ENCODE peak calls at places on chromosome 18, in seven cellular contexts. A, H, M, L, V, S and Q are unnamed samples.

GRCh38 chr18:64678048-64678447 is 529.2 kb upstream of the LINC00305 start:
- DNase-seq in H (no peak), V (no peak), S (no peak), L (no peak), M (no peak), A (no peak), Q (no peak)

GRCh38 chr18:71942433-71942832 is 601.7 kb downstream of the CBLN2 start:
- DNase-seq in L (no peak), H (no peak), A (peak; percentile 11), S (no peak), V (no peak), M (no peak), Q (no peak)

GRCh38 chr18:60466671-60467070 is 94.1 kb upstream of the MC4R start:
- DNase-seq in M (no peak), A (no peak), L (peak; percentile 73), H (no peak), S (peak; percentile 61), V (no peak), Q (no peak)

GRCh38 chr18:64202229-64202835 is 53.4 kb upstream of the LINC00305 start:
- DNase-seq in V (no peak), A (no peak), H (no peak), L (peak; percentile 2), M (no peak), S (no peak), Q (no peak)

GRCh38 chr18:70004698-70005097 is 57.0 kb upstream of the CD226 start:
- DNase-seq in S (no peak), H (no peak), L (no peak), V (no peak), M (no peak), A (no peak), Q (no peak)

GRCh38 chr18:22346968-22347611 is 70.6 kb downstream of the CTAGE1 start:
- DNase-seq in H (no peak), A (no peak), S (peak; percentile 53), L (peak; percentile 32), M (peak; percentile 63), V (no peak), Q (no peak)

GRCh38 chr18:51041677-51042076 is 11.7 kb downstream of the SMAD4 start:
- DNase-seq in M (no peak), L (no peak), A (no peak), S (no peak), H (no peak), V (no peak), Q (no peak)

GRCh38 chr18:35076556-35076955 is 35.3 kb downstream of the MAPRE2 start:
- DNase-seq in V (no peak), A (peak; percentile 37), M (no peak), H (no peak), L (peak; percentile 69), S (peak; percentile 89), Q (no peak)

GRCh38 chr18:24627644-24628315 is 167.3 kb downstream of the HRH4 start:
- DNase-seq in L (no peak), S (no peak), H (no peak), V (no peak), A (peak; percentile 5), M (no peak), Q (no peak)

GRCh38 chr18:23137093-23137640 is 1.9 kb downstream of the CABLES1 start:
- DNase-seq in S (peak; percentile 27), V (no peak), L (no peak), A (no peak), M (no peak), H (no peak), Q (no peak)

GRCh38 chr18:21593540-21594257 is 6.8 kb downstream of the ESCO1 start:
- DNase-seq in L (no peak), M (no peak), S (no peak), H (no peak), A (no peak), V (no peak), Q (no peak)

GRCh38 chr18:50859793-50860192 is 19.1 kb upstream of the ME2 start:
- DNase-seq in M (no peak), S (no peak), H (no peak), A (no peak), L (no peak), V (no peak), Q (no peak)

GRCh38 chr18:38709122-38709521 is 1143.5 kb upstream of the CELF4 start:
- DNase-seq in A (peak; percentile 74), S (no peak), H (no peak), V (no peak), L (no peak), M (no peak), Q (no peak)

GRCh38 chr18:38551881-38552280 is 986.3 kb upstream of the CELF4 start:
- DNase-seq in A (peak; percentile 85), S (no peak), M (no peak), H (no peak), V (no peak), L (no peak), Q (no peak)

GRCh38 chr18:78736015-78736690 is 243.5 kb upstream of the SALL3 start:
- DNase-seq in V (no peak), A (no peak), L (no peak), H (no peak), M (no peak), S (no peak), Q (no peak)

GRCh38 chr18:35581555-35582309 is at the start of gene GALNT1:
- DNase-seq in S (peak; percentile 20), H (no peak), V (peak; percentile 26), L (peak; percentile 42), A (peak; percentile 23), M (peak; percentile 39), Q (peak; percentile 41)

GRCh38 chr18:3211236-3211992 is 8.4 kb downstream of the MYOM1 start:
- DNase-seq in S (peak; percentile 65), L (peak; percentile 90), H (no peak), V (no peak), A (no peak), M (no peak), Q (no peak)

GRCh38 chr18:11251229-11251890 is 102.0 kb upstream of the PIEZO2 start:
- DNase-seq in M (peak; percentile 64), V (no peak), H (no peak), A (no peak), L (peak; percentile 60), S (peak; percentile 54), Q (no peak)

GRCh38 chr18:47215554-47216138 is 35.8 kb downstream of the SKOR2 start:
- DNase-seq in L (peak; percentile 62), H (no peak), M (no peak), A (peak; percentile 71), V (peak; percentile 27), S (peak; percentile 78), Q (no peak)
- TF ChIP-seq CTCF in L (peak; percentile 54), H (no peak), M (peak; percentile 31), A (peak; percentile 76), V (peak; percentile 72), S (peak; percentile 53), Q (no peak)

GRCh38 chr18:26818461-26818860 is 47.0 kb downstream of the AQP4 start:
- DNase-seq in S (no peak), H (no peak), L (no peak), V (no peak), M (no peak), A (no peak), Q (no peak)

GRCh38 chr18:26812462-26812861 is 53.0 kb downstream of the AQP4 start:
- DNase-seq in S (no peak), L (no peak), H (no peak), A (no peak), V (no peak), M (no peak), Q (no peak)

DNA sequence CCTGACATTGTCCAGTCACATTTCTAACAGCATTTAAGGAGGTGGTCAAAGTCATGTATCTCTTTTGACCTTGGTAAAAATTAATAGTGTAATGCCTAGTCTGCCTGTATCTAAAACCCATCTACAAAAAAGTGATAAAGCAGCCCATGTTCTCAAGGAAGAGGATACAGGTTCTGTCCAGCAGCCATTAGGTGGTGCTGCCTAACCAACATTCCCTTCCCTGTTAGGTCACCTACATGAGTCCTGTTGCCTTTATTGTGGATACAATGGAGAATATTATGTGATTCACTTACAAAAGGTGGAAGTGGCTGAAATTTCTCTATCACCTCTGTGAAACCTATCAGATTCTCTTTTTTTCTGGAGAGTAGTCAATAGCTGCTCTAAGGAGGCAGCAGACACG is 52.5 kb downstream of the AQP4 start:
- DNase-seq in S (peak; percentile 38), A (peak; percentile 82), H (no peak), M (no peak), V (peak; percentile 56), L (no peak), Q (no peak)
- TF ChIP-seq CTCF in S (no peak), A (peak; percentile 74), H (no peak), M (peak; percentile 34), V (peak; percentile 77), L (peak; percentile 9), Q (no peak)

GRCh38 chr18:27394687-27395086 is 209.6 kb upstream of the CHST9 start:
- DNase-seq in L (no peak), H (no peak), M (no peak), A (no peak), V (no peak), S (no peak), Q (no peak)

GRCh38 chr18:27404855-27405254 is 219.7 kb upstream of the CHST9 start:
- DNase-seq in M (no peak), H (no peak), A (peak; percentile 27), V (no peak), L (no peak), S (no peak), Q (no peak)

DNA sequence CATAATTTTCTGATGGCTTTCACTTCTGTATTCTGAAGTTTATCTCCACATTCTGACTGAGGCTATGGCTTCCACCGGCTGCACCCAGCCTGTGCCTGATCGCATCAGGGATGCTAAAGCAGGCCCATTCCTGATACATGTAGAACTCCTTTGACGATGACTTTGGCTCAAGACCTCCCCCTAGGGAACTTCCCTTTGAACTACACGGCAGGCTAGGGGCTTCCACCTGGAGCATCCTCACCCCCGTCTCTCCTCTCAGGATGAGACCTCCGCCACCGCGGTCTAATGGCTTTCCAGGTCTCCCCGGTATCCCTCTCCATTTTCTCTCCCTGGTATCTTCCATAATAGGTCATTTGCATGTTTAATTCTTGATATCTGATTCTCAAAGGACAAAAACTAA is 214.9 kb upstream of the CHST9 start:
- DNase-seq in L (no peak), M (no peak), V (no peak), A (no peak), H (no peak), S (no peak), Q (no peak)
- TF ChIP-seq CTCF in L (no peak), M (no peak), V (no peak), A (peak; percentile 23), H (no peak), S (no peak), Q (no peak)

DNA sequence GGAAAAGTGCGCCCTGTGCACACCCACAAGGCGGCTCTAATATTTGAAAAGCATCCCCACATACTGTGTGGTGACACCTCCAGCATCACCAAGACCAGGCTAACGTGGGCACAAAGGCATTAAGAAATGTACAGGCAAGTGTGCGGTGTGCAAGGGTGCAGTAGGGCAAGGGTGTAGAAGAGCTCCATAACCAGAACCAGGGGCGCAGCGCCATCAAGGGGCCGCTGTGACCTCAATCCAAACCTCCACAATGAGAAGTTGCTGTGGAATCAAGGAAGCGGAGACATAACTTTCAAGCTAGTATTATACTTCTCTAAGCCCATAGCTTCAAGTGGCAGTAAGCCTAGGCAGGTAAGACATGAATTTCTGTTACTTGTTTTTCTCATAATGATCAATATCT is 13.0 kb downstream of the L3MBTL4 start:
- DNase-seq in V (no peak), M (no peak), H (no peak), S (no peak), A (no peak), L (no peak), Q (no peak)
- TF ChIP-seq CTCF in V (no peak), M (no peak), H (no peak), S (no peak), A (no peak), L (no peak), Q (no peak)